ENCODE peak calls at places on chromosomes 5 and 9, in five cellular contexts. One of them, this sample, is unnamed.

GRCh38 chr9:110036286-110036685 is 171.7 kb downstream of the C9orf152 start:
- DNase-seq in effector memory CD4-positive, alpha-beta T cell: no peak
- DNase-seq in coronary artery: no peak
- DNase-seq in psoas muscle: no peak
- DNase-seq in stimulated activated CD4-positive, alpha-beta T cell treated with anti-CD3 and anti-CD28 coated beads, Interleukin-4, amount 100 ng/mL, for 1 hour: no peak
- DNase-seq in this sample: no peak

GRCh38 chr5:43553381-43553780 is 3.5 kb downstream of the PAIP1 start:
- DNase-seq in stimulated activated CD4-positive, alpha-beta T cell treated with anti-CD3 and anti-CD28 coated beads, Interleukin-4, amount 100 ng/mL, for 1 hour: no peak
- DNase-seq in psoas muscle: no peak
- DNase-seq in effector memory CD4-positive, alpha-beta T cell: no peak
- DNase-seq in coronary artery: no peak
- DNase-seq in this sample: no peak

GRCh38 chr9:121450241-121450640 is 49.4 kb downstream of the GGTA1 start:
- DNase-seq in coronary artery: no peak
- DNase-seq in psoas muscle: no peak
- DNase-seq in stimulated activated CD4-positive, alpha-beta T cell treated with anti-CD3 and anti-CD28 coated beads, Interleukin-4, amount 100 ng/mL, for 1 hour: no peak
- DNase-seq in effector memory CD4-positive, alpha-beta T cell: no peak
- DNase-seq in this sample: no peak

GRCh38 chr5:172855597-172856292 is 21.7 kb downstream of the ERGIC1 start:
- DNase-seq in stimulated activated CD4-positive, alpha-beta T cell treated with anti-CD3 and anti-CD28 coated beads, Interleukin-4, amount 100 ng/mL, for 1 hour: no peak
- DNase-seq in coronary artery: no peak
- DNase-seq in psoas muscle: peak
- DNase-seq in effector memory CD4-positive, alpha-beta T cell: no peak
- DNase-seq in this sample: no peak

GRCh38 chr5:132219981-132220380 is 7.7 kb downstream of the P4HA2 start:
- DNase-seq in coronary artery: no peak
- DNase-seq in effector memory CD4-positive, alpha-beta T cell: no peak
- DNase-seq in psoas muscle: no peak
- DNase-seq in stimulated activated CD4-positive, alpha-beta T cell treated with anti-CD3 and anti-CD28 coated beads, Interleukin-4, amount 100 ng/mL, for 1 hour: no peak
- DNase-seq in this sample: no peak

GRCh38 chr9:93159601-93160418 is 24.1 kb upstream of the WNK2 start:
- DNase-seq in stimulated activated CD4-positive, alpha-beta T cell treated with anti-CD3 and anti-CD28 coated beads, Interleukin-4, amount 100 ng/mL, for 1 hour: peak
- DNase-seq in effector memory CD4-positive, alpha-beta T cell: peak
- DNase-seq in psoas muscle: peak
- DNase-seq in coronary artery: no peak
- DNase-seq in this sample: peak

GRCh38 chr9:34341659-34342266 is 12.4 kb downstream of the NUDT2 start:
- DNase-seq in stimulated activated CD4-positive, alpha-beta T cell treated with anti-CD3 and anti-CD28 coated beads, Interleukin-4, amount 100 ng/mL, for 1 hour: no peak
- DNase-seq in effector memory CD4-positive, alpha-beta T cell: no peak
- DNase-seq in coronary artery: no peak
- DNase-seq in psoas muscle: peak
- DNase-seq in this sample: no peak

GRCh38 chr5:84430863-84431663 is 46.4 kb upstream of the EDIL3 start:
- DNase-seq in effector memory CD4-positive, alpha-beta T cell: no peak
- DNase-seq in psoas muscle: no peak
- DNase-seq in coronary artery: no peak
- DNase-seq in stimulated activated CD4-positive, alpha-beta T cell treated with anti-CD3 and anti-CD28 coated beads, Interleukin-4, amount 100 ng/mL, for 1 hour: no peak
- DNase-seq in this sample: no peak

GRCh38 chr9:21710792-21711191 is 91.6 kb upstream of the MTAP start:
- DNase-seq in coronary artery: no peak
- DNase-seq in stimulated activated CD4-positive, alpha-beta T cell treated with anti-CD3 and anti-CD28 coated beads, Interleukin-4, amount 100 ng/mL, for 1 hour: no peak
- DNase-seq in psoas muscle: no peak
- DNase-seq in effector memory CD4-positive, alpha-beta T cell: no peak
- DNase-seq in this sample: no peak

GRCh38 chr5:139138790-139139189 is 59.4 kb downstream of the SIL1 start:
- DNase-seq in psoas muscle: peak
- DNase-seq in stimulated activated CD4-positive, alpha-beta T cell treated with anti-CD3 and anti-CD28 coated beads, Interleukin-4, amount 100 ng/mL, for 1 hour: no peak
- DNase-seq in effector memory CD4-positive, alpha-beta T cell: no peak
- DNase-seq in coronary artery: no peak
- DNase-seq in this sample: no peak

GRCh38 chr9:129333961-129334743 is 156.1 kb upstream of the IER5L start:
- DNase-seq in psoas muscle: peak
- DNase-seq in stimulated activated CD4-positive, alpha-beta T cell treated with anti-CD3 and anti-CD28 coated beads, Interleukin-4, amount 100 ng/mL, for 1 hour: peak
- DNase-seq in coronary artery: peak
- DNase-seq in effector memory CD4-positive, alpha-beta T cell: no peak
- DNase-seq in this sample: peak

GRCh38 chr5:9529041-9529480 is 16.8 kb downstream of the SEMA5A start:
- DNase-seq in stimulated activated CD4-positive, alpha-beta T cell treated with anti-CD3 and anti-CD28 coated beads, Interleukin-4, amount 100 ng/mL, for 1 hour: no peak
- DNase-seq in effector memory CD4-positive, alpha-beta T cell: no peak
- DNase-seq in coronary artery: peak
- DNase-seq in psoas muscle: peak
- DNase-seq in this sample: no peak

GRCh38 chr5:172939045-172939444 is 20.2 kb upstream of the RPL26L1 start:
- DNase-seq in psoas muscle: no peak
- DNase-seq in stimulated activated CD4-positive, alpha-beta T cell treated with anti-CD3 and anti-CD28 coated beads, Interleukin-4, amount 100 ng/mL, for 1 hour: no peak
- DNase-seq in effector memory CD4-positive, alpha-beta T cell: no peak
- DNase-seq in coronary artery: no peak
- DNase-seq in this sample: no peak

GRCh38 chr9:4572184-4572826 is 82.0 kb downstream of the SLC1A1 start:
- DNase-seq in stimulated activated CD4-positive, alpha-beta T cell treated with anti-CD3 and anti-CD28 coated beads, Interleukin-4, amount 100 ng/mL, for 1 hour: no peak
- DNase-seq in coronary artery: no peak
- DNase-seq in psoas muscle: no peak
- DNase-seq in effector memory CD4-positive, alpha-beta T cell: no peak
- DNase-seq in this sample: peak

GRCh38 chr5:15823413-15823812 is 323.4 kb downstream of the FBXL7 start:
- DNase-seq in psoas muscle: no peak
- DNase-seq in coronary artery: no peak
- DNase-seq in effector memory CD4-positive, alpha-beta T cell: no peak
- DNase-seq in stimulated activated CD4-positive, alpha-beta T cell treated with anti-CD3 and anti-CD28 coated beads, Interleukin-4, amount 100 ng/mL, for 1 hour: no peak
- DNase-seq in this sample: no peak

GRCh38 chr9:93659837-93660177 is 83.4 kb downstream of the PHF2 start:
- DNase-seq in psoas muscle: no peak
- DNase-seq in effector memory CD4-positive, alpha-beta T cell: no peak
- DNase-seq in stimulated activated CD4-positive, alpha-beta T cell treated with anti-CD3 and anti-CD28 coated beads, Interleukin-4, amount 100 ng/mL, for 1 hour: no peak
- DNase-seq in coronary artery: no peak
- DNase-seq in this sample: peak

GRCh38 chr5:130198927-130199326 is 294.7 kb downstream of the CHSY3 start:
- DNase-seq in stimulated activated CD4-positive, alpha-beta T cell treated with anti-CD3 and anti-CD28 coated beads, Interleukin-4, amount 100 ng/mL, for 1 hour: no peak
- DNase-seq in effector memory CD4-positive, alpha-beta T cell: no peak
- DNase-seq in coronary artery: no peak
- DNase-seq in psoas muscle: no peak
- DNase-seq in this sample: no peak

GRCh38 chr5:153618857-153619256 is 128.4 kb downstream of the GRIA1 start:
- DNase-seq in coronary artery: no peak
- DNase-seq in stimulated activated CD4-positive, alpha-beta T cell treated with anti-CD3 and anti-CD28 coated beads, Interleukin-4, amount 100 ng/mL, for 1 hour: no peak
- DNase-seq in effector memory CD4-positive, alpha-beta T cell: no peak
- DNase-seq in psoas muscle: no peak
- DNase-seq in this sample: no peak

GRCh38 chr5:138724470-138725146 is 28.6 kb upstream of the CTNNA1 start:
- DNase-seq in stimulated activated CD4-positive, alpha-beta T cell treated with anti-CD3 and anti-CD28 coated beads, Interleukin-4, amount 100 ng/mL, for 1 hour: no peak
- DNase-seq in effector memory CD4-positive, alpha-beta T cell: no peak
- DNase-seq in psoas muscle: peak
- DNase-seq in coronary artery: no peak
- DNase-seq in this sample: no peak